ENCODE peak calls at places on chromosomes 4 and X, in five cellular contexts. C, J, R, T and X are unnamed samples. For H3K9me3, the result is how much of the 10 kb centered on the place peaks cover.

GRCh38 chr4:39044947-39045734 is 12.9 kb upstream of the TMEM156 start:
- ATAC-seq in C (peak), J (peak), R (peak), T (no peak), X (peak)

GRCh38 chr4:81792521-81792920 is 320.8 kb upstream of the RASGEF1B start:
- ATAC-seq in C (no peak), J (no peak), R (no peak), T (no peak), X (no peak)

GRCh38 chr4:23827971-23828680 is 61.7 kb downstream of the PPARGC1A start:
- ATAC-seq in C (no peak), J (no peak), R (peak), T (no peak), X (peak)

GRCh38 chrX:109345866-109346265 is 136.0 kb downstream of the GUCY2F start:
- ATAC-seq in C (no peak), J (no peak), R (no peak), T (no peak), X (no peak)

GRCh38 chr4:41638806-41639205 is 100.8 kb downstream of the LIMCH1 start:
- ATAC-seq in C (no peak), J (no peak), R (no peak), T (no peak), X (no peak)

GRCh38 chrX:116317409-116317808 is 119.0 kb upstream of the SLC6A14 start:
- ATAC-seq in C (no peak), J (no peak), R (peak), T (no peak), X (no peak)

GRCh38 chr4:146522862-146523205 is 1.1 kb upstream of the SLC10A7 start:
- ATAC-seq in C (peak), J (peak), R (no peak), T (no peak), X (no peak)

GRCh38 chrX:107715331-107716044 is 60.1 kb downstream of the TSC22D3 start:
- ATAC-seq in C (no peak), J (no peak), R (no peak), T (peak), X (no peak)

GRCh38 chr4:75002381-75002780 is 69.5 kb downstream of the PARM1 start:
- ATAC-seq in C (no peak), J (no peak), R (no peak), T (no peak), X (no peak)

GRCh38 chrX:10208281-10208856 is 51.6 kb downstream of the CLCN4 start:
- ATAC-seq in C (no peak), J (no peak), R (no peak), T (no peak), X (no peak)

GRCh38 chr4:125505637-125506036 is 190.9 kb downstream of the FAT4 start:
- ATAC-seq in C (no peak), J (no peak), R (no peak), T (no peak), X (no peak)

GRCh38 chrX:136310411-136310810 is 9.6 kb downstream of the ADGRG4 start:
- ATAC-seq in C (no peak), J (peak), R (no peak), T (no peak), X (no peak)

GRCh38 chr4:52621567-52621966 is 37.5 kb downstream of the USP46 start:
- ATAC-seq in C (no peak), J (no peak), R (no peak), T (no peak), X (no peak)

GRCh38 chrX:107741318-107741813 is 34.2 kb downstream of the TSC22D3 start:
- ATAC-seq in C (no peak), J (peak), R (no peak), T (peak), X (no peak)

GRCh38 chrX:118117069-118117405 is 427 bp upstream of the KLHL13 start:
- ATAC-seq in C (no peak), J (peak), R (no peak), T (peak), X (peak)

GRCh38 chrX:74736450-74736849 is 122.0 kb upstream of the RLIM start:
- ATAC-seq in C (no peak), J (no peak), R (no peak), T (no peak), X (peak)

GRCh38 chrX:38107028-38107427 is 100.7 kb downstream of the SYTL5 start:
- ATAC-seq in C (no peak), J (no peak), R (no peak), T (no peak), X (no peak)

GRCh38 chrX:134717698-134718328 is 59.5 kb upstream of the PLAC1 start:
- ATAC-seq in C (peak), J (peak), R (no peak), T (peak), X (no peak)

GRCh38 chrX:44904542-44905115 is 31.6 kb downstream of the KDM6A start:
- ATAC-seq in C (no peak), J (no peak), R (no peak), T (no peak), X (no peak)

GRCh38 chr4:54498661-54499111 is 159.1 kb upstream of the KIT start:
- ATAC-seq in C (no peak), J (peak), R (no peak), T (peak), X (no peak)

GRCh38 chr4:35725131-35725530 is 519.2 kb downstream of the ARAP2 start:
- ATAC-seq in C (no peak), J (no peak), R (no peak), T (no peak), X (no peak)

GRCh38 chr4:147802346-147802745 is 70.5 kb downstream of the ARHGAP10 start:
- ATAC-seq in C (no peak), J (no peak), R (no peak), T (no peak), X (no peak)

GRCh38 chr4:113316879-113317278 is 267.4 kb downstream of the ANK2 start:
- ATAC-seq in C (no peak), J (no peak), R (no peak), T (no peak), X (peak)

GRCh38 chrX:1355800-1356148 is 19.2 kb downstream of the IL3RA start:
- ATAC-seq in C (peak), J (no peak), R (peak), T (no peak), X (no peak)

GRCh38 chr4:45629717-45630116 is 494.1 kb downstream of the GABRG1 start:
- ATAC-seq in C (no peak), J (no peak), R (peak), T (no peak), X (no peak)

GRCh38 chrX:150542846-150543229 is 25.6 kb upstream of the MTM1 start:
- ATAC-seq in C (no peak), J (no peak), R (no peak), T (no peak), X (no peak)

GRCh38 chr4:158523990-158524545 is 2.4 kb downstream of the RXFP1 start:
- ATAC-seq in C (no peak), J (no peak), R (no peak), T (no peak), X (no peak)

GRCh38 chr4:113566015-113566795 is 195.3 kb downstream of the CAMK2D start:
- ATAC-seq in C (no peak), J (no peak), R (no peak), T (no peak), X (no peak)

GRCh38 chr4:162010362-162010761 is 153.4 kb downstream of the FSTL5 start:
- ATAC-seq in C (no peak), J (no peak), R (no peak), T (no peak), X (no peak)

GRCh38 chr4:13201241-13201640 is 282.9 kb downstream of the RAB28 start:
- ATAC-seq in C (no peak), J (no peak), R (no peak), T (no peak), X (no peak)

GRCh38 chrX:46463682-46464081 is 81.5 kb downstream of the ZNF674 start:
- ATAC-seq in C (no peak), J (no peak), R (no peak), T (no peak), X (no peak)

GRCh38 chrX:65601126-65601525 is 66.3 kb upstream of the MSN start:
- ATAC-seq in C (no peak), J (no peak), R (peak), T (peak), X (peak)

GRCh38 chrX:43592597-43592996 is 63.5 kb upstream of the MAOA start:
- ATAC-seq in C (no peak), J (no peak), R (no peak), T (no peak), X (no peak)

GRCh38 chr4:100421356-100421978 is 96.4 kb downstream of the EMCN start:
- ATAC-seq in C (no peak), J (peak), R (no peak), T (peak), X (no peak)

GRCh38 chrX:110050386-110050785 is 47.5 kb downstream of the TMEM164 start:
- ATAC-seq in C (no peak), J (no peak), R (no peak), T (no peak), X (no peak)

GRCh38 chr4:45324381-45325111 is 598.2 kb upstream of the GNPDA2 start:
- ATAC-seq in C (no peak), J (no peak), R (no peak), T (no peak), X (no peak)

GRCh38 chr4:185219551-185220344 is 10.3 kb downstream of the SNX25 start:
- ATAC-seq in C (no peak), J (no peak), R (no peak), T (no peak), X (peak)

GRCh38 chr4:143404555-143404954 is 67.9 kb downstream of the GAB1 start:
- ATAC-seq in C (no peak), J (no peak), R (no peak), T (no peak), X (no peak)

GRCh38 chr4:87426865-87427517 is 4.6 kb downstream of the NUDT9 start:
- ATAC-seq in C (no peak), J (no peak), R (no peak), T (no peak), X (no peak)
- H3K9me3 ChIP-seq in C (under half), J (under half), R (under half), T (under half), X (under half)

GRCh38 chrX:40736170-40736505 is 796 bp upstream of the MED14 start:
- ATAC-seq in C (peak), J (no peak), R (no peak), T (no peak), X (no peak)

GRCh38 chrX:40733691-40734090 is 1.7 kb downstream of the MED14 start:
- ATAC-seq in C (no peak), J (no peak), R (no peak), T (no peak), X (no peak)

GRCh38 chrX:40729923-40730584 is 5.3 kb downstream of the MED14 start:
- ATAC-seq in C (no peak), J (no peak), R (peak), T (no peak), X (no peak)

GRCh38 chrX:40734956-40735317 is 405 bp downstream of the MED14 start:
- ATAC-seq in C (no peak), J (no peak), R (no peak), T (peak), X (no peak)

GRCh38 chrX:40735318-40736169 is at the start of gene MED14:
- ATAC-seq in C (peak), J (peak), R (peak), T (peak), X (peak)
- TF ChIP-seq POLR2A in C (peak), J (peak), R (peak), T (peak), X (peak)

GRCh38 chr4:48008021-48008596 is 8.4 kb downstream of the CNGA1 start:
- ATAC-seq in C (no peak), J (no peak), R (no peak), T (no peak), X (no peak)
- H3K9me3 ChIP-seq in C (under half), J (under half), R (under half), T (under half), X (under half)

GRCh38 chr4:8536467-8536866 is 43.7 kb upstream of the GPR78 start:
- ATAC-seq in C (no peak), J (no peak), R (no peak), T (no peak), X (no peak)

GRCh38 chr4:8533274-8533865 is 46.8 kb upstream of the GPR78 start:
- ATAC-seq in C (no peak), J (no peak), R (no peak), T (no peak), X (no peak)

GRCh38 chr4:8532245-8532781 is 47.9 kb upstream of the GPR78 start:
- ATAC-seq in C (no peak), J (no peak), R (no peak), T (no peak), X (no peak)

GRCh38 chr4:8534601-8535000 is 45.6 kb upstream of the GPR78 start:
- ATAC-seq in C (no peak), J (no peak), R (no peak), T (peak), X (no peak)

DNA sequence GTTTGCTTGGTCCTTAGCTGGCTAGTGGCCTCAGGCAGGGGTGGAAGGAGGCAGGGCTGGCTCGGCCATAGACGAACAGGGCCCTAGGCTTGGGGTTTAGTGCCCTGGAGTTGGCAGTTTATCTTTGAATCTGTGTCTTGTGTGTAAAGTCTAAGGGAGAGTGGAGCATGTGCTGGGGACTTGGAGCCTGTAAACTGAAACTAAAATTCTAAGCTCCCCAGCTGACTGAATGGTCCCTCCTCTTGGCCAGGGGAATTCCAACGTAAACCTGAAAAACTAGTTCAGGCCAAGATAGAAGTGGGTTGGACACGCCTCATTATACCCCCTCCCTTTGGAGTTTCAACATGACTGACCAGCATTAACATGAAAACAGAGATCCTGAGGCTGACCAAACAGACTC is 46.1 kb upstream of the GPR78 start:
- ATAC-seq in C (no peak), J (peak), R (peak), T (peak), X (peak)
- TF ChIP-seq POLR2A in C (no peak), J (no peak), R (no peak), T (no peak), X (no peak)

GRCh38 chr4:129064717-129065116 is 28.6 kb downstream of the SCLT1 start:
- ATAC-seq in C (no peak), J (no peak), R (no peak), T (peak), X (no peak)
- H3K9me3 ChIP-seq in C (under half), J (under half), R (half or more), T (under half), X (under half)

GRCh38 chr4:3112979-3113469 is 38.5 kb downstream of the HTT start:
- ATAC-seq in C (no peak), J (no peak), R (no peak), T (no peak), X (no peak)

GRCh38 chr4:3114377-3114776 is 39.9 kb downstream of the HTT start:
- ATAC-seq in C (no peak), J (no peak), R (no peak), T (peak), X (no peak)

GRCh38 chr4:3118281-3118680 is 43.8 kb downstream of the HTT start:
- ATAC-seq in C (no peak), J (no peak), R (no peak), T (no peak), X (no peak)

GRCh38 chr4:3116955-3117354 is 42.5 kb downstream of the HTT start:
- ATAC-seq in C (no peak), J (no peak), R (no peak), T (no peak), X (no peak)

GRCh38 chr4:3115637-3116300 is 41.3 kb downstream of the HTT start:
- ATAC-seq in C (no peak), J (no peak), R (no peak), T (peak), X (peak)
- TF ChIP-seq POLR2A in C (no peak), J (no peak), R (no peak), T (no peak), X (no peak)

DNA sequence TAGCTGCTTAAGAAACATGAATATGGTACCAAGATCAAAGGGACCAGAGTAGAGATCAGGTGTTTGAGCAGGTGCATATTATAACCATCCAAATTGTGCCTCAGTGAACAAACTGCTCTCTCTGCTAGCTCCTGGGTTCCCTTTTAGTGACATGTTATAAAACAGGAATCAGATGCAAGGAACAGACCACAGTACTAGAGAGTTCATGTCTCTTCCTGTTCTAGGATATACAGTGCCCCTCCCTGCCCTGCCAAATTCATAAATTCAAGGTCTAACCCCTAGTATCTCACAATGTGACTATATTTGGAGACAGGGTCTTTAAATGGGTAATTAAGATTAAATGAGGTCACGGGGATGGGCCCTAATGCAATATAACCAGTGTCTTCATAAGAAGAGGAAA is 82.7 kb downstream of the RBM47 start:
- ATAC-seq in C (no peak), J (no peak), R (no peak), T (no peak), X (no peak)
- H3K9me3 ChIP-seq in C (under half), J (under half), R (under half), T (under half), X (under half)